ENCODE peak calls at places on chromosomes 16 and 17, in four cellular contexts. V is substantia nigra, O is NCI-H82, K is GDM1. S is an unnamed sample.

GRCh38 chr17:4535667-4536258 is 19.4 kb downstream of the MYBBP1A start:
- DNase-seq in V (no peak), O (peak; percentile 76), K (no peak), S (no peak)

GRCh38 chr16:1678500-1679098 is 520 bp downstream of the JPT2 start:
- DNase-seq in V (no peak), O (peak; percentile 51), K (peak; percentile 9), S (no peak)

GRCh38 chr16:86018487-86018886 is 119.5 kb downstream of the IRF8 start:
- DNase-seq in V (no peak), K (no peak), O (no peak), S (no peak)

GRCh38 chr17:35314415-35315216 is 58.8 kb downstream of the SLFN11 start:
- DNase-seq in O (no peak), K (no peak), V (no peak), S (no peak)

GRCh38 chr16:14958970-14959369 is 15.9 kb upstream of the PDXDC1 start:
- DNase-seq in O (no peak), V (no peak), K (no peak), S (no peak)

GRCh38 chr17:30290696-30291570 is 811 bp downstream of the BLMH start:
- DNase-seq in O (peak; percentile 85), V (no peak), K (no peak), S (no peak)

GRCh38 chr16:89615596-89616090 is 2.2 kb downstream of the DPEP1 start:
- DNase-seq in O (peak; percentile 35), V (no peak), K (no peak), S (no peak)

GRCh38 chr17:16122697-16123434 is 92.5 kb downstream of the NCOR1 start:
- DNase-seq in K (no peak), V (no peak), O (no peak), S (no peak)

GRCh38 chr16:13517856-13518255 is 402.1 kb upstream of the ERCC4 start:
- DNase-seq in K (no peak), O (no peak), V (no peak), S (no peak)

GRCh38 chr16:30760160-30760559 is 1.7 kb downstream of the CFAP119 start:
- DNase-seq in O (no peak), K (no peak), V (no peak), S (no peak)

GRCh38 chr17:43545383-43545632 is 832 bp downstream of the ETV4 start:
- DNase-seq in O (no peak), V (no peak), K (no peak), S (no peak)

GRCh38 chr16:2250652-2251280 is 621 bp downstream of the ECI1 start:
- DNase-seq in K (no peak), V (no peak), O (peak; percentile 64), S (no peak)

GRCh38 chr17:10186771-10187425 is 11.5 kb downstream of the GAS7 start:
- DNase-seq in V (no peak), O (no peak), K (no peak), S (no peak)

GRCh38 chr17:31493656-31494155 is 102.2 kb downstream of the RAB11FIP4 start:
- DNase-seq in K (no peak), V (no peak), O (no peak), S (no peak)

GRCh38 chr17:18319604-18320256 is 4.6 kb downstream of the SMCR8 start:
- DNase-seq in V (peak; percentile 33), O (peak; percentile 83), K (peak; percentile 10), S (no peak)